ENCODE peak calls at places on chromosome 22, in four cellular contexts. G is AG10803, H is bronchial epithelial cell, Q is right lobe of liver. Z is an unnamed sample.

GRCh38 chr22:20298110-20298802 is 21.6 kb downstream of the DGCR6L start:
- DNase-seq in H (no peak), G (no peak), Q (no peak), Z (no peak)

GRCh38 chr22:43515902-43516301 is 104.1 kb downstream of the MPPED1 start:
- DNase-seq in H (no peak), Q (no peak), G (no peak), Z (no peak)

GRCh38 chr22:42807185-42807584 is 49.9 kb downstream of the ARFGAP3 start:
- DNase-seq in G (no peak), H (no peak), Q (no peak), Z (no peak)

GRCh38 chr22:46635756-46636155 is 15.6 kb downstream of the GRAMD4 start:
- DNase-seq in H (no peak), G (no peak), Q (no peak), Z (no peak)

GRCh38 chr22:48507171-48507570 is 1320.5 kb downstream of the BRD1 start:
- DNase-seq in Q (no peak), G (no peak), H (no peak), Z (no peak)

GRCh38 chr22:46732513-46732912 is 5.5 kb downstream of the CERK start:
- DNase-seq in H (no peak), G (no peak), Q (no peak), Z (no peak)

GRCh38 chr22:43239102-43239875 is 52.4 kb upstream of the TTLL12 start:
- DNase-seq in G (no peak), Q (no peak), H (no peak), Z (peak; percentile 27)

GRCh38 chr22:33658775-33659174 is 261.5 kb downstream of the LARGE1 start:
- DNase-seq in H (no peak), Q (peak; percentile 51), G (peak; percentile 90), Z (peak; percentile 44)

GRCh38 chr22:32103648-32104326 is 55.3 kb downstream of the C22orf42 start:
- DNase-seq in Q (no peak), G (peak; percentile 5), H (peak; percentile 35), Z (no peak)

GRCh38 chr22:48098243-48098935 is 1335.9 kb downstream of the TBC1D22A start:
- DNase-seq in Q (no peak), H (no peak), G (no peak), Z (peak; percentile 1)

GRCh38 chr22:29202231-29203192 is 3.2 kb upstream of the EMID1 start:
- DNase-seq in G (peak; percentile 49), H (peak; percentile 24), Q (peak; percentile 62), Z (peak; percentile 28)

GRCh38 chr22:20740222-20740951 is 33.5 kb upstream of the SERPIND1 start:
- DNase-seq in H (no peak), G (no peak), Q (no peak), Z (no peak)

GRCh38 chr22:48660104-48660794 is 1167.4 kb downstream of the BRD1 start:
- DNase-seq in G (no peak), Q (no peak), H (no peak), Z (no peak)

GRCh38 chr22:43424865-43425630 is 13.2 kb downstream of the MPPED1 start:
- DNase-seq in G (no peak), H (no peak), Q (no peak), Z (no peak)

GRCh38 chr22:48188211-48188845 is 1425.9 kb downstream of the TBC1D22A start:
- DNase-seq in H (no peak), G (no peak), Q (no peak), Z (no peak)

GRCh38 chr22:36901411-36902142 is 11.9 kb upstream of the CSF2RB start:
- DNase-seq in G (no peak), H (no peak), Q (no peak), Z (no peak)

GRCh38 chr22:27784099-27784446 is 17.5 kb downstream of the MN1 start:
- DNase-seq in G (no peak), Q (no peak), H (no peak), Z (no peak)

GRCh38 chr22:19061471-19062138 is 60.6 kb downstream of the DGCR2 start:
- DNase-seq in Q (no peak), G (no peak), H (no peak), Z (no peak)

GRCh38 chr22:49207008-49207775 is 620.5 kb downstream of the BRD1 start:
- DNase-seq in H (no peak), Q (peak; percentile 27), G (no peak), Z (peak; percentile 3)

GRCh38 chr22:48761546-48761945 is 1066.1 kb downstream of the BRD1 start:
- DNase-seq in H (no peak), G (no peak), Q (no peak), Z (no peak)

GRCh38 chr22:19066531-19067271 is 55.5 kb downstream of the DGCR2 start:
- DNase-seq in G (peak; percentile 80), Q (no peak), H (peak; percentile 69), Z (peak; percentile 59)

GRCh38 chr22:31750365-31751284 is 693 bp upstream of the PRR14L start:
- DNase-seq in H (no peak), Q (no peak), G (no peak), Z (no peak)

GRCh38 chr22:20439556-20439927 is 1.9 kb upstream of the SCARF2 start:
- DNase-seq in G (no peak), H (no peak), Q (no peak), Z (no peak)

GRCh38 chr22:43798492-43798891 is 13.6 kb downstream of the EFCAB6 start:
- DNase-seq in G (no peak), Q (no peak), H (no peak), Z (no peak)

GRCh38 chr22:31346733-31347250 is 646 bp upstream of the PATZ1 start:
- DNase-seq in Q (peak; percentile 88), G (no peak), H (no peak), Z (peak; percentile 56)

GRCh38 chr22:22462813-22463567 is 45.6 kb downstream of the ZNF280B start:
- DNase-seq in G (no peak), H (no peak), Q (no peak), Z (no peak)

GRCh38 chr22:22465094-22465602 is 43.4 kb downstream of the ZNF280B start:
- DNase-seq in H (no peak), G (no peak), Q (no peak), Z (no peak)

GRCh38 chr22:22464541-22465054 is 43.9 kb downstream of the ZNF280B start:
- DNase-seq in Q (no peak), H (no peak), G (no peak), Z (no peak)

GRCh38 chr22:22465782-22466181 is 42.8 kb downstream of the ZNF280B start:
- DNase-seq in G (no peak), Q (no peak), H (no peak), Z (no peak)

GRCh38 chr22:22463855-22464540 is 44.5 kb downstream of the ZNF280B start:
- DNase-seq in G (peak; percentile 55), H (peak; percentile 43), Q (peak; percentile 52), Z (peak; percentile 15)
- H3K4me3 ChIP-seq in G (no peak overlapping the region), H (no peak overlapping the region), Q (no peak overlapping the region), Z (no peak overlapping the region)

GRCh38 chr22:50485221-50486131 is 1.2 kb upstream of the MIOX start:
- DNase-seq in Q (peak; percentile 79), H (no peak), G (peak; percentile 22), Z (no peak)
- TF ChIP-seq CTCF in Q (no peak), H (peak; percentile 13), G (no peak), Z (no peak)

DNA sequence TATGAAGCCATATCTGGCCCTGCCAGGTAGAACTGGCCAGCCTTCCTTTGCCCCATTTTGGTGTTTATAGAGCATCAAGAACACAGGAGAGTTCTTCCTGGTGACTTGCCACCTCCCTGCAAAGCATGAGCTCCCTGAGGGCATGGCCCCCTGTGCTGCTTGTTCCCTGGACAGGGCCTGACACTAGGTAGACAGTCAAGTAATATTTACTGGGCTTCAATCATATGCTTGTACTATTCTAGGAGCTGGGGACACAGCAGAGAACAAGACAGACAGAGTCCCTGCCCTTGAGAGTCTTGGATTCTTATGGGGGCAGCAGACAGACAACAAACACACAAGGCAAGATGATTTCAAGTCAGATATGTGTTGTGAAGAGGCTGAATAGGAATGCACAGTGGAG is 10.0 kb upstream of the CBX6 start:
- DNase-seq in G (no peak), Q (no peak), H (no peak), Z (no peak)
- H3K4me3 ChIP-seq in G (no peak overlapping the region), Q (no peak overlapping the region), H (no peak overlapping the region), Z (no peak overlapping the region)

DNA sequence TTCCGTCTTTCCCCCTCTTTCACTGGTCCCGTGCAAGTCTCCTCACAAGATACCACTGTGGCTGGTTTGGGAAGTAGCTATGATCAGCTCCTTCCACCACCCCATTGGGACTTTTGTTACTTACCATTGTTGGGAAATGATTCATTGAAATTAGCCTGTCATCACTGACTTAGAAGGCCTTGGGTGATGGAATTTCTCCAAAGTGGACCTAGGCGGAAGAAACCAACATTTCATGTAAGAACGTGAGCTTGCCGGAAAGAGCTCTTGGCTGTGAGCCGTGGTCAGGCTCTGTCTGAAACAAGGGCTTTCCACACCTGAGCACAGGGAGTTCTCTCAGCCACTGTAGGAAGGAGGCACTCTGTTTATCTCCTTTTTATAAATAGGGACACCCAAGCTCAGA is 23.5 kb upstream of the CRYBB3 start:
- DNase-seq in H (peak; percentile 96), Q (no peak), G (no peak), Z (no peak)
- TF ChIP-seq CTCF in H (no peak), Q (no peak), G (no peak), Z (no peak)

GRCh38 chr22:35482311-35482710 is 58.3 kb upstream of the RASD2 start:
- DNase-seq in H (no peak), Q (no peak), G (no peak), Z (no peak)
- H3K4me3 ChIP-seq in H (no peak overlapping the region), Q (no peak overlapping the region), G (no peak overlapping the region), Z (no peak overlapping the region)

GRCh38 chr22:21766933-21767462 is 31.4 kb upstream of the YPEL1 start:
- DNase-seq in Q (no peak), H (no peak), G (no peak), Z (no peak)
- TF ChIP-seq CTCF in Q (no peak), H (no peak), G (no peak), Z (no peak)

DNA sequence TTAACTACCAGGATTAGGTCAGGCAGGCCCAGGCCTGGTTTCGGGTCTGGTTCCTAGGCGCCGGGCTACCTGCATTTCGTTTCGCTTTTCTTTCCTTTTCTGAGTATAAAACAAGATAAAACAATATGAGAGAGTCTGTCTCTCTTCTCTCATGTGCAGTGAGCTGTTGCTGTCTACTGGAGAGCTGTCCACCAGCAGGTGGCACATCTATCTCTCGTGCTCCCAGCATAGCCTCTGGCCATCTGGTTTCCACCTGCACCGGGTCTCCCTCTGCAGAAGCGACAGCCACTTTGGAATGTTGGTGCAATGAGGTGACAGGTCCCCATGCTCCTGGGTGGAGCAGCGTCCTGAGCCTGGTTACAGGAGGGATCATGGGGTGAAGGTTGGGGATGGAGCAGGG is 27.7 kb downstream of the RIBC2 start:
- DNase-seq in Q (peak; percentile 59), G (peak; percentile 69), H (peak; percentile 44), Z (peak; percentile 73)
- H3K4me3 ChIP-seq in Q (no peak overlapping the region), G (no peak overlapping the region), H (no peak overlapping the region), Z (no peak overlapping the region)

GRCh38 chr22:37905534-37906363 is at the start of gene MICALL1:
- DNase-seq in G (peak; percentile 78), Q (peak; percentile 82), H (peak; percentile 75), Z (peak; percentile 73)
- TF ChIP-seq CTCF in G (no peak), Q (peak; percentile 56), H (peak; percentile 1), Z (peak; percentile 68)

GRCh38 chr22:26751217-26751616 is 93.8 kb downstream of the MIAT start:
- DNase-seq in Q (no peak), H (no peak), G (no peak), Z (no peak)

GRCh38 chr22:26757496-26757895 is 100.1 kb downstream of the MIAT start:
- DNase-seq in Q (no peak), H (no peak), G (no peak), Z (no peak)

GRCh38 chr22:26753125-26753862 is 95.9 kb downstream of the MIAT start:
- DNase-seq in H (no peak), Q (no peak), G (no peak), Z (no peak)

GRCh38 chr22:26762503-26763170 is 105.2 kb downstream of the MIAT start:
- DNase-seq in Q (no peak), G (no peak), H (peak; percentile 49), Z (no peak)

GRCh38 chr22:26756675-26757293 is 99.4 kb downstream of the MIAT start:
- DNase-seq in H (peak; percentile 4), Q (peak; percentile 51), G (peak; percentile 58), Z (peak; percentile 36)
- H3K4me3 ChIP-seq in H (no peak overlapping the region), Q (no peak overlapping the region), G (peak overlapping the region; percentile 44), Z (no peak overlapping the region)